ENCODE peak calls at places on chromosome 16, in eight cellular contexts. E, I, C, L, P, U, K and F are unnamed samples.

GRCh38 chr16:84465154-84465553 is 39.3 kb downstream of the MEAK7 start:
- DNase-seq in U (no peak), K (no peak), C (no peak), L (no peak), I (no peak), P (no peak), E (no peak), F (no peak)

GRCh38 chr16:14600164-14600563 is 29.9 kb downstream of the PARN start:
- DNase-seq in E (no peak), K (peak; percentile 17), L (peak; percentile 2), C (peak; percentile 52), P (peak; percentile 41), I (peak; percentile 61), U (peak; percentile 41), F (peak; percentile 29)

GRCh38 chr16:7392206-7392605 is 59.6 kb downstream of the RBFOX1 start:
- DNase-seq in E (no peak), U (no peak), C (no peak), I (no peak), P (no peak), L (no peak), K (no peak), F (no peak)

GRCh38 chr16:27319257-27319965 is 5.6 kb downstream of the IL4R start:
- DNase-seq in P (no peak), K (no peak), C (no peak), I (no peak), L (no peak), E (no peak), U (no peak), F (no peak)

GRCh38 chr16:85473909-85474640 is 139.0 kb upstream of the GSE1 start:
- DNase-seq in C (no peak), E (no peak), L (no peak), K (no peak), U (no peak), P (peak; percentile 54), I (no peak), F (no peak)

GRCh38 chr16:4934591-4934990 is 2.4 kb downstream of the PPL start:
- DNase-seq in E (no peak), C (no peak), I (no peak), U (no peak), K (no peak), L (no peak), P (no peak), F (no peak)

GRCh38 chr16:85126731-85127662 is 14.7 kb upstream of the CIBAR2 start:
- DNase-seq in U (peak; percentile 93), I (peak; percentile 93), E (no peak), K (peak; percentile 40), L (peak; percentile 52), P (peak; percentile 72), C (peak; percentile 89), F (peak; percentile 68)

GRCh38 chr16:82761236-82761635 is 134.5 kb downstream of the CDH13 start:
- DNase-seq in C (peak; percentile 70), L (peak; percentile 1), E (peak; percentile 90), U (peak; percentile 74), I (peak; percentile 69), K (peak; percentile 41), P (peak; percentile 74), F (peak; percentile 75)

GRCh38 chr16:69270395-69270794 is 40.8 kb upstream of the VPS4A start:
- DNase-seq in E (no peak), I (peak; percentile 20), C (peak; percentile 21), K (no peak), P (peak; percentile 66), L (no peak), U (peak; percentile 31), F (no peak)

GRCh38 chr16:62549875-62550274 is 513.6 kb upstream of the CDH8 start:
- DNase-seq in C (no peak), L (no peak), P (no peak), I (no peak), K (no peak), U (no peak), E (no peak), F (no peak)

GRCh38 chr16:23561586-23561985 is 4.1 kb downstream of the UBFD1 start:
- DNase-seq in U (no peak), I (no peak), E (no peak), L (no peak), C (no peak), K (no peak), P (no peak), F (no peak)

GRCh38 chr16:1765826-1766225 is 5.5 kb downstream of the NME3 start:
- DNase-seq in I (no peak), K (no peak), C (no peak), U (no peak), L (no peak), E (no peak), P (no peak), F (no peak)

GRCh38 chr16:1762879-1763520 is 8.3 kb downstream of the NME3 start:
- DNase-seq in P (no peak), K (no peak), E (no peak), I (no peak), L (no peak), U (no peak), C (no peak), F (no peak)

GRCh38 chr16:1762196-1762878 is 9.0 kb downstream of the NME3 start:
- DNase-seq in L (no peak), E (no peak), C (no peak), I (no peak), K (no peak), P (no peak), U (no peak), F (no peak)

GRCh38 chr16:1764971-1765370 is 6.4 kb downstream of the NME3 start:
- DNase-seq in P (no peak), L (no peak), K (no peak), U (no peak), I (no peak), E (no peak), C (no peak), F (no peak)

DNA sequence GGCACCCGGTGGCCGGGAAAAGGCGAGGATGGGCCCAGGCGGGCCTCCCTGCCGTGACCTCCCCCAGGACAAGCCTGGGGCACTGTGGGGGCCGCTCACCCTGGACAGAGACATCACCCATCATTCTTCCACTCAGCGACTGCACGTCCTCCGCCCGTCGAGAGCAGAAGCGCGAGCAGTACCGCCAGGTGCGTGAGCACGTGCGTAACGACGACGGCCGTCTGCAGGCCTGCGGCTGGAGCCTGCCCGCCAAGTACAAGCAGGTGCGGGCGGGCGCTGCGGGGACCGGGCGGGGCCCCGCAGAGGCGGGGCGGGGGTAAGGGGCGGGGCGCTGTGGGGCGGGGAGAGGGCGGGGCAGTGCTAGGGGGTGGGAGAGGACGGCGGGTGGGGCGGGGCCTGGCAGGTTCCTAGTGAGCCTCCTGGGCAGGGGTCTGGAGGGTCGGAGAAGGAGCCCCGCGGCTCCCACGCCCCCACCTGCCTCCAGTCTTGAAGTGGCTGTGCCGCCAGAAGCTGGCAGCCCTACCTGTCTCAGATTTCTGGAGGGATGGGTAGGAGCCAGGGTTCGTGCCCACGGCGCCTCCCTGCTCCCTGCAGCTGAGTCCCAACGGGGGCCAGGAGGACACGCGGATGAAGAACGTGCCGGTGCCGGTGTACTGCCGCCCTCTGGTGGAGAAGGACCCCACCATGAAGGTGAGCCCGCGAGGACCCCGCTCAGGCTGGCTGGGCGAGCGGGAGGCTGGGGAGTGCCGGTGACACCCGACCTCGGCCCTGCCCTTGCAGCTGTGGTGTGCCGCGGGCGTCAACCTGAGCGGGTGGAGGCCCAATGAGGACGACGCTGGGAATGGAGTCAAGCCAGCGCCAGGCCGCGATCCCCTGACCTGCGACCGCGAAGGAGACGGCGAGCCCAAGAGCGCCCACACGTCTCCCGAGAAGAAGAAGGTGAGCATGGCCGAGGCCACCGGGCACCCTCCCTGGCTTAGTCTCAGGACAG is 7.5 kb downstream of the NME3 start:
- DNase-seq in L (no peak), C (peak; percentile 45), P (no peak), K (no peak), U (no peak), I (peak; percentile 32), E (no peak), F (peak; percentile 25)
- TF ChIP-seq CTCF in L (peak; percentile 29), C (peak; percentile 66), P (peak; percentile 22), K (peak; percentile 71), U (peak; percentile 27), I (peak; percentile 35), E (no peak), F (no peak)

GRCh38 chr16:48687421-48688038 is 77.5 kb upstream of the N4BP1 start:
- DNase-seq in L (peak; percentile 24), K (peak; percentile 66), E (no peak), C (peak; percentile 65), U (peak; percentile 67), I (peak; percentile 78), P (peak; percentile 63), F (peak; percentile 47)
- TF ChIP-seq CTCF in L (peak; percentile 78), K (peak; percentile 86), E (peak; percentile 25), C (peak; percentile 77), U (peak; percentile 84), I (peak; percentile 74), P (peak; percentile 85), F (peak; percentile 79)

DNA sequence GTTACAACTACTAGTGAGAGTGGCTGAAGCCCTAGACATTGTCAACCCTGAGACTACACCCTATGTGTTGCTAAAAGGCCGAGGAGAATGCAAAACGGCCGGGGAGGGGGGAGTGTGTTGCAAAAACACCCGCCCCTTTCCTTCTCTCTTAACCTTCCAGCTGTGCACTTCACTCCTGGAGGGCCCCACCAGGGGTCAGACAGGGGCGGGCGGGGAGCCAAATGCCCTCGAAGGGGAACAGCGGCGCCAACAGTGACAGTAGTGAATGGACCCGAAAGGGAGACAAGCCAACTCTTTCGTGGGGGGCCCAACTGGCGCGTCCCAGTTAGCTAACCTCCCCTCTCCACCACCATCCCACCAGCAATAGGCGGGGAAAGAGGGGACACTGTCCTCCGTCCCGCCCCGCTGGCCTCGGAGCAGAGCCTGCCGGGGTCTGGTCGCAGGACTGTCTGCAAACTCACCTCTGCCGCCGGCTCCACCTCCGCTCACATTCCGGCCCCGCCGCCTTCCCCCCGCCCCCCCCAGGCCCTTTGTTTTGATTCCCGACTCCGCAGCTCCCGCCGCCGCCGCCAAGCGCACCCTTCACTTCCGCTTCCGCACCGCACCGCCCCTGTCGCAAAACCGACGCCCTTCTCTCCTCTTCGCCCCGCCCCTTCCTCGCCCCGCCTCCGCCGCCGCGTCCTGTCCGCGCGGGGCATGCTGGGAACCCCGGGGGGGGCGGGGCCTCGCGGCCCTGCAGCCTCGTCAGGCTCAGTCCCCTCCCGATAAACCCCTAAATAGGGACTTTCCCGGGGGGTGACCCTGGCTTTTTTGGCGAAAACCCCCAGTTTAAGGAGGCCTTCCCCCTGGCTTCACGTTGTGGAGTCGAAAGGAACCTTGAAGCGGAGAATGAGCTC is at the start of gene MARF1:
- DNase-seq in C (peak; percentile 96), L (peak; percentile 85), E (peak; percentile 95), K (peak; percentile 93), P (peak; percentile 94), I (peak; percentile 97), U (peak; percentile 90), F (peak; percentile 94)
- TF ChIP-seq CTCF in C (peak; percentile 43), L (peak; percentile 29), E (peak; percentile 40), K (peak; percentile 67), P (peak; percentile 31), I (peak; percentile 36), U (peak; percentile 22), F (peak; percentile 33)

DNA sequence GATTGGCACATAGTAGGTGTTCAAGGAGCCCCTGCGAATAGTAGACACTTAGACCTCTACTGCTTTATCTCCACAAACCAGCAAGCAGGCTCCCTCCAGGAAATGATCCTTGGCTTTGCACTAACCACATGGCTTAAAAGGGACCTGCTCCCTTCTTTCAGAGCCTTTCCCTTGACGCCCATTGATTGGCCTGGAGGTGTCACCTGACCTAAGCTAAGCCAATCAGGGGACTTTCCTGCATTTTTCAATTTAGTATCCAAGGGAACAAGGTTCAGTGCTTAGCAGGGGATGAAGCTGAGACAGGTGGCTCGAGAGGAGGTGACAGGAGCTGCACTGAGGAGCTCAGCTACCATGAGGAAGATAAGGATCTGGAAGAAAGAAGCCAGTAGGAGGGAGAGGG is 52.8 kb downstream of the CLEC19A start:
- DNase-seq in K (no peak), I (no peak), C (no peak), E (no peak), U (no peak), P (no peak), L (no peak), F (no peak)
- TF ChIP-seq CTCF in K (no peak), I (no peak), C (no peak), E (no peak), U (no peak), P (no peak), L (no peak), F (no peak)